ENCODE peak calls at places on chromosomes 16 and 17, in seven cellular contexts. P is thoracic aorta, K is left lung, L is progenitor cell of endocrine pancreas, G is RWPE1, I is nephron progenitor cell, N is RCC 7860. H is an unnamed sample.
A peak's percentile ranks its signal among the peaks of the same experiment; 100 is the strongest.

GRCh38 chr16:89035013-89035697 is 58.1 kb upstream of the CBFA2T3 start:
- DNase-seq in P (no peak), L (no peak), K (no peak), I (peak; percentile 1), G (no peak), N (no peak), H (no peak)

GRCh38 chr16:8571061-8571596 is 19.2 kb downstream of the TMEM114 start:
- DNase-seq in P (no peak), L (no peak), K (no peak), I (no peak), G (no peak), N (no peak), H (no peak)

GRCh38 chr17:15285466-15285865 is 20.3 kb upstream of the PMP22 start:
- DNase-seq in P (no peak), L (no peak), G (no peak), I (no peak), N (no peak), K (no peak), H (no peak)

GRCh38 chr17:61504697-61505096 is 52.5 kb downstream of the TBX4 start:
- DNase-seq in N (peak; percentile 56), G (no peak), L (no peak), I (no peak), P (no peak), K (no peak), H (no peak)

GRCh38 chr17:5078106-5079028 is at the start of gene ZFP3:
- DNase-seq in P (no peak), L (no peak), G (peak; percentile 71), N (no peak), K (peak; percentile 95), I (no peak), H (peak; percentile 92)

GRCh38 chr16:22661161-22661647 is 150.5 kb downstream of the NPIPB5 start:
- DNase-seq in I (no peak), G (no peak), K (no peak), N (no peak), P (no peak), L (no peak), H (no peak)

GRCh38 chr16:31421587-31421986 is 6.6 kb downstream of the COX6A2 start:
- DNase-seq in K (no peak), G (no peak), I (no peak), L (no peak), P (no peak), N (no peak), H (no peak)

GRCh38 chr17:48441862-48442261 is 11.8 kb upstream of the SKAP1 start:
- DNase-seq in K (no peak), G (no peak), N (no peak), P (no peak), L (no peak), I (no peak), H (no peak)

GRCh38 chr17:51346218-51346982 is 86.1 kb downstream of the UTP18 start:
- DNase-seq in I (no peak), K (no peak), N (no peak), P (no peak), L (no peak), G (no peak), H (no peak)

GRCh38 chr17:14396542-14396941 is 95.7 kb downstream of the HS3ST3B1 start:
- DNase-seq in L (no peak), I (no peak), P (no peak), K (no peak), N (no peak), G (no peak), H (peak; percentile 41)

GRCh38 chr17:39950871-39951348 is 11.9 kb upstream of the GSDMA start:
- DNase-seq in L (no peak), I (peak; percentile 22), N (no peak), G (no peak), K (no peak), P (no peak), H (peak; percentile 36)

GRCh38 chr16:3717235-3718018 is at the start of gene TRAP1:
- DNase-seq in G (peak; percentile 87), P (peak; percentile 51), N (peak; percentile 70), L (peak; percentile 84), I (peak; percentile 94), K (peak; percentile 98), H (peak; percentile 87)

GRCh38 chr17:75400326-75400939 is 5.0 kb downstream of the GRB2 start:
- DNase-seq in I (no peak), N (no peak), L (no peak), K (no peak), P (no peak), G (no peak), H (no peak)